ENCODE peak calls at places on chromosome 5, in five cellular contexts. One of them, this sample, is unnamed.

GRCh38 chr5:181167814-181168488 is 20.6 kb downstream of the OR2V2 start:
- DNase-seq in NCI-H774: no peak
- DNase-seq in NCI-H510A: no peak
- DNase-seq in germinal center: no peak
- DNase-seq in substantia nigra: no peak
- DNase-seq in this sample: peak; percentile 72

GRCh38 chr5:178462846-178463245 is 127.3 kb downstream of the COL23A1 start:
- DNase-seq in NCI-H774: no peak
- DNase-seq in NCI-H510A: no peak
- DNase-seq in germinal center: no peak
- DNase-seq in substantia nigra: no peak
- DNase-seq in this sample: no peak

GRCh38 chr5:123449424-123449823 is 26.2 kb upstream of the CEP120 start:
- DNase-seq in NCI-H774: no peak
- DNase-seq in NCI-H510A: no peak
- DNase-seq in germinal center: no peak
- DNase-seq in substantia nigra: no peak
- DNase-seq in this sample: no peak

GRCh38 chr5:66757219-66757833 is 161.1 kb downstream of the MAST4 start:
- DNase-seq in NCI-H774: peak; percentile 9
- DNase-seq in NCI-H510A: peak; percentile 4
- DNase-seq in germinal center: peak; percentile 9
- DNase-seq in substantia nigra: no peak
- DNase-seq in this sample: peak; percentile 49

GRCh38 chr5:127293373-127293772 is 2.8 kb downstream of the MEGF10 start:
- DNase-seq in NCI-H774: no peak
- DNase-seq in NCI-H510A: no peak
- DNase-seq in germinal center: no peak
- DNase-seq in substantia nigra: no peak
- DNase-seq in this sample: no peak

GRCh38 chr5:165286692-165287091 is 1781.3 kb downstream of the MAT2B start:
- DNase-seq in NCI-H774: no peak
- DNase-seq in NCI-H510A: no peak
- DNase-seq in germinal center: no peak
- DNase-seq in substantia nigra: no peak
- DNase-seq in this sample: no peak

GRCh38 chr5:3837544-3837943 is 241.9 kb downstream of the IRX1 start:
- DNase-seq in NCI-H774: no peak
- DNase-seq in NCI-H510A: no peak
- DNase-seq in germinal center: no peak
- DNase-seq in substantia nigra: no peak
- DNase-seq in this sample: peak; percentile 9

GRCh38 chr5:159552751-159553150 is 222.5 kb upstream of the IL12B start:
- DNase-seq in NCI-H774: no peak
- DNase-seq in NCI-H510A: no peak
- DNase-seq in germinal center: no peak
- DNase-seq in substantia nigra: no peak
- DNase-seq in this sample: no peak

GRCh38 chr5:149143470-149143869 is 2.2 kb downstream of the ABLIM3 start:
- DNase-seq in NCI-H774: no peak
- DNase-seq in NCI-H510A: no peak
- DNase-seq in germinal center: no peak
- DNase-seq in substantia nigra: no peak
- DNase-seq in this sample: no peak

GRCh38 chr5:79487251-79487650 is 26.7 kb downstream of the HOMER1 start:
- DNase-seq in NCI-H774: no peak
- DNase-seq in NCI-H510A: no peak
- DNase-seq in germinal center: no peak
- DNase-seq in substantia nigra: no peak
- DNase-seq in this sample: no peak

GRCh38 chr5:93586948-93587918 is 4.2 kb downstream of the NR2F1 start:
- DNase-seq in NCI-H774: no peak
- DNase-seq in NCI-H510A: no peak
- DNase-seq in germinal center: no peak
- DNase-seq in substantia nigra: no peak
- DNase-seq in this sample: no peak

GRCh38 chr5:131981516-131981915 is 29.9 kb downstream of the ACSL6 start:
- DNase-seq in NCI-H774: no peak
- DNase-seq in NCI-H510A: no peak
- DNase-seq in germinal center: no peak
- DNase-seq in substantia nigra: no peak
- DNase-seq in this sample: no peak

GRCh38 chr5:169706758-169707450 is 69.8 kb downstream of the DOCK2 start:
- DNase-seq in NCI-H774: no peak
- DNase-seq in NCI-H510A: no peak
- DNase-seq in germinal center: no peak
- DNase-seq in substantia nigra: no peak
- DNase-seq in this sample: no peak

GRCh38 chr5:159826351-159827222 is 89.7 kb upstream of the ADRA1B start:
- DNase-seq in NCI-H774: no peak
- DNase-seq in NCI-H510A: no peak
- DNase-seq in germinal center: peak; percentile 34
- DNase-seq in substantia nigra: no peak
- DNase-seq in this sample: no peak

GRCh38 chr5:140261403-140262171 is 41.3 kb downstream of the PFDN1 start:
- DNase-seq in NCI-H774: peak; percentile 67
- DNase-seq in NCI-H510A: no peak
- DNase-seq in germinal center: no peak
- DNase-seq in substantia nigra: no peak
- DNase-seq in this sample: peak; percentile 46

GRCh38 chr5:139676406-139676805 is 28.3 kb downstream of the CXXC5 start:
- DNase-seq in NCI-H774: no peak
- DNase-seq in NCI-H510A: no peak
- DNase-seq in germinal center: no peak
- DNase-seq in substantia nigra: no peak
- DNase-seq in this sample: no peak

GRCh38 chr5:77359231-77359630 is 132.9 kb downstream of the WDR41 start:
- DNase-seq in NCI-H774: no peak
- DNase-seq in NCI-H510A: no peak
- DNase-seq in germinal center: no peak
- DNase-seq in substantia nigra: no peak
- DNase-seq in this sample: no peak

GRCh38 chr5:16554110-16554509 is 62.7 kb downstream of the RETREG1 start:
- DNase-seq in NCI-H774: peak; percentile 37
- DNase-seq in NCI-H510A: no peak
- DNase-seq in germinal center: no peak
- DNase-seq in substantia nigra: no peak
- DNase-seq in this sample: no peak

GRCh38 chr5:135651156-135651555 is 72.4 kb upstream of the CXCL14 start:
- DNase-seq in NCI-H774: no peak
- DNase-seq in NCI-H510A: no peak
- DNase-seq in germinal center: no peak
- DNase-seq in substantia nigra: no peak
- DNase-seq in this sample: no peak